ENCODE peak calls at places on chromosomes 4 and X, in six cellular contexts. P is heart left ventricle, G is stomach, N is right cardiac atrium, C is GM23248, D is AG04450. K is an unnamed sample. For H3K9me3, the result is how much of the 10 kb centered on the place peaks cover.

GRCh38 chr4:159016527-159017137 is 86.2 kb upstream of the RAPGEF2 start:
- DNase-seq in D (no peak), G (no peak), C (no peak), N (no peak), P (no peak), K (no peak)

GRCh38 chr4:66554844-66555243 is 884.6 kb upstream of the EPHA5 start:
- DNase-seq in D (no peak), G (no peak), N (no peak), C (no peak), P (no peak), K (no peak)

GRCh38 chr4:73603307-73603710 is 16.9 kb downstream of the RASSF6 start:
- DNase-seq in N (no peak), C (no peak), P (no peak), G (peak), D (peak), K (no peak)

GRCh38 chrX:344371-344901 is 25.8 kb upstream of the GTPBP6 start:
- DNase-seq in D (no peak), N (peak), P (peak), C (no peak), G (no peak), K (peak)

GRCh38 chrX:109472939-109473713 is 8.8 kb downstream of the GUCY2F start:
- DNase-seq in P (no peak), C (peak), G (no peak), N (peak), D (no peak), K (no peak)

GRCh38 chr4:72111863-72112262 is 80.1 kb downstream of the NPFFR2 start:
- DNase-seq in C (no peak), N (no peak), G (no peak), D (no peak), P (no peak), K (no peak)

GRCh38 chr4:103008875-103009729 is 10.4 kb downstream of the SLC9B1 start:
- DNase-seq in D (peak), P (no peak), G (no peak), N (no peak), C (peak), K (no peak)

GRCh38 chr4:169270810-169271691 is at the start of gene SH3RF1:
- DNase-seq in D (peak), N (peak), G (peak), C (peak), P (peak), K (peak)

GRCh38 chr4:148680884-148681283 is 238.7 kb upstream of the NR3C2 start:
- DNase-seq in C (no peak), D (no peak), N (no peak), G (no peak), P (no peak), K (no peak)

GRCh38 chrX:14936561-14936960 is 63.3 kb downstream of the MOSPD2 start:
- DNase-seq in N (no peak), C (peak), G (no peak), P (no peak), D (peak), K (no peak)

GRCh38 chr4:117755438-117755837 is 278.8 kb upstream of the NDST3 start:
- DNase-seq in G (no peak), N (no peak), C (no peak), D (no peak), P (no peak), K (no peak)

GRCh38 chrX:51395807-51396728 is 63.4 kb downstream of the NUDT10 start:
- DNase-seq in D (no peak), C (peak), P (peak), N (peak), G (no peak), K (peak)

GRCh38 chrX:79477691-79478090 is 110.6 kb upstream of the ITM2A start:
- DNase-seq in D (no peak), P (no peak), N (no peak), C (no peak), G (no peak), K (no peak)

GRCh38 chr4:186724048-186724860 is 598 bp upstream of the FAT1 start:
- DNase-seq in P (peak), G (peak), C (peak), D (no peak), N (peak), K (peak)

GRCh38 chrX:150155396-150156048 is 207.6 kb upstream of the MAMLD1 start:
- DNase-seq in N (peak), G (no peak), C (peak), D (peak), P (peak), K (peak)

GRCh38 chr4:113026556-113026955 is 22.9 kb upstream of the ANK2 start:
- DNase-seq in N (no peak), C (peak), D (no peak), G (no peak), P (no peak), K (no peak)

GRCh38 chrX:150036181-150036580 is 97.9 kb upstream of the EOLA2 start:
- DNase-seq in N (no peak), D (no peak), G (no peak), P (no peak), C (peak), K (no peak)

GRCh38 chr4:951594-952468 is 19.6 kb downstream of the TMEM175 start:
- DNase-seq in N (no peak), G (no peak), D (no peak), P (no peak), C (no peak), K (peak)

GRCh38 chr4:126269106-126269505 is 954.4 kb downstream of the FAT4 start:
- DNase-seq in C (peak), P (peak), D (no peak), N (peak), G (no peak), K (no peak)

GRCh38 chr4:98573791-98574190 is 84.6 kb downstream of the TSPAN5 start:
- DNase-seq in N (no peak), G (no peak), C (no peak), P (no peak), D (no peak), K (no peak)

GRCh38 chrX:48531359-48531954 is 8.1 kb upstream of the TBC1D25 start:
- DNase-seq in G (no peak), D (no peak), N (no peak), C (peak), P (no peak), K (no peak)
- H3K27ac ChIP-seq in G (no peak), D (no peak), N (peak), C (peak), P (no peak), K (no peak)

GRCh38 chr4:137463377-137464003 is 68.8 kb downstream of the PCDH18 start:
- DNase-seq in N (no peak), C (no peak), P (no peak), G (no peak), D (no peak), K (no peak)
- H3K9me3 ChIP-seq in N (under half), C (under half), P (under half), G (under half), D (under half), K (under half)

GRCh38 chr4:184342167-184342856 is 124.6 kb upstream of the ENPP6 start:
- DNase-seq in N (no peak), G (no peak), P (no peak), D (no peak), C (no peak), K (no peak)
- H3K4me3 ChIP-seq in N (no peak), G (no peak), P (no peak), D (no peak), C (no peak), K (no peak)

GRCh38 chr4:119210760-119211159 is 1.8 kb upstream of the USP53 start:
- DNase-seq in P (no peak), C (peak), G (no peak), N (no peak), D (no peak), K (no peak)

GRCh38 chr4:119212964-119213606 is 572 bp downstream of the USP53 start:
- DNase-seq in C (peak), P (peak), G (peak), N (peak), D (peak), K (peak)

GRCh38 chr4:119212251-119212963 is at the start of gene USP53:
- DNase-seq in G (peak), C (peak), N (peak), P (peak), D (peak), K (peak)

GRCh38 chr4:119209586-119209985 is 2.9 kb upstream of the USP53 start:
- DNase-seq in P (no peak), N (no peak), G (no peak), C (peak), D (no peak), K (no peak)

DNA sequence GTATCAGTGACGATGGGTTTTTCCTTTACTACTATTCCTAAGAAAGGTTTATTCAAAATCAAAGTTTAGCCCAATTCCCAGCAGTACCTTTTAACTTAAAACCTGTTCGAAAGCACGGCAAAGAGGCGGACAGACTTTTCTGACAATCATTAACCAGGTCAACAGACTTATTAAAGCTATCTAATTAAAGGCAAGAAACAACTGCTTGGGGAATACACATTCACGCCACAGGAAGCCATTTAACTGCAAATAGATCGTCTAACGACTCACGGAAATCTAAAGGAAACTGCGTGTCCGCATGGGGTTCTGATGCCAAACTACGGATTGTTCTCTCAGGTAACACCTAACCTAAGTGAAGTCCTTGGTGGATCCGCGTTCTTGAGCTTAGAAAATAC is 660 bp upstream of the USP53 start:
- DNase-seq in N (no peak), P (no peak), G (no peak), D (no peak), C (peak), K (no peak)
- H3K27ac ChIP-seq in N (peak), P (peak), G (peak), D (peak), C (peak), K (peak)

GRCh38 chr4:14260591-14260990 is 633.1 kb upstream of the BOD1L1 start:
- DNase-seq in D (no peak), C (no peak), P (no peak), G (no peak), N (no peak), K (no peak)
- H3K9me3 ChIP-seq in D (under half), C (under half), P (under half), G (under half), N (under half), K (under half)

GRCh38 chrX:130524476-130525194 is 122.8 kb downstream of the RBMX2 start:
- DNase-seq in P (no peak), C (no peak), D (no peak), G (no peak), N (no peak), K (no peak)
- H3K4me3 ChIP-seq in P (peak), C (no peak), D (no peak), G (no peak), N (peak), K (no peak)

GRCh38 chr4:6965329-6965728 is 55.7 kb downstream of the TBC1D14 start:
- DNase-seq in N (no peak), C (no peak), G (no peak), P (no peak), D (no peak), K (no peak)
- H3K27ac ChIP-seq in N (no peak), C (no peak), G (no peak), P (no peak), D (no peak), K (no peak)

GRCh38 chrX:75335127-75335458 is 61.2 kb downstream of the UPRT start:
- DNase-seq in D (no peak), G (no peak), P (no peak), C (no peak), N (no peak), K (peak)
- H3K9me3 ChIP-seq in D (under half), G (under half), P (under half), C (under half), N (under half), K (under half)

K was measured in aorta.